ENCODE peak calls at places on chromosomes 1 and 21, in four cellular contexts. One of them, this sample, is unnamed.

GRCh38 chr1:173333581-173333980 is 126.5 kb upstream of the TNFSF4 start:
- DNase-seq in IMR-90: peak; percentile 47
- DNase-seq in H1: no peak
- DNase-seq in mesenchymal stem cell: peak; percentile 45
- DNase-seq in this sample: no peak

GRCh38 chr21:41570791-41571355 is 62.9 kb upstream of the TMPRSS2 start:
- DNase-seq in mesenchymal stem cell: no peak
- DNase-seq in H1: no peak
- DNase-seq in IMR-90: no peak
- DNase-seq in this sample: no peak

GRCh38 chr1:228087771-228088251 is 5.3 kb downstream of the ARF1 start:
- DNase-seq in mesenchymal stem cell: peak; percentile 46
- DNase-seq in H1: no peak
- DNase-seq in IMR-90: peak; percentile 65
- DNase-seq in this sample: no peak

GRCh38 chr21:43880111-43880985 is 15.3 kb downstream of the AGPAT3 start:
- DNase-seq in mesenchymal stem cell: peak; percentile 26
- DNase-seq in IMR-90: peak; percentile 18
- DNase-seq in H1: no peak
- DNase-seq in this sample: no peak

GRCh38 chr1:37676281-37677243 is 15.8 kb upstream of the CDCA8 start:
- DNase-seq in H1: no peak
- DNase-seq in IMR-90: no peak
- DNase-seq in mesenchymal stem cell: no peak
- DNase-seq in this sample: no peak

GRCh38 chr1:180176965-180177364 is 22.3 kb downstream of the QSOX1 start:
- DNase-seq in mesenchymal stem cell: no peak
- DNase-seq in H1: no peak
- DNase-seq in IMR-90: no peak
- DNase-seq in this sample: no peak

GRCh38 chr1:66208631-66209030 is 325.3 kb upstream of the SGIP1 start:
- DNase-seq in mesenchymal stem cell: no peak
- DNase-seq in IMR-90: no peak
- DNase-seq in H1: no peak
- DNase-seq in this sample: no peak

GRCh38 chr1:92817986-92818764 is 13.7 kb upstream of the RPL5 start:
- DNase-seq in IMR-90: no peak
- DNase-seq in mesenchymal stem cell: no peak
- DNase-seq in H1: peak; percentile 58
- DNase-seq in this sample: peak; percentile 71

GRCh38 chr21:43362928-43363314 is 64.0 kb downstream of the SIK1 start:
- DNase-seq in H1: no peak
- DNase-seq in mesenchymal stem cell: no peak
- DNase-seq in IMR-90: no peak
- DNase-seq in this sample: no peak

GRCh38 chr1:79966438-79966837 is 959.9 kb upstream of the ADGRL4 start:
- DNase-seq in mesenchymal stem cell: no peak
- DNase-seq in H1: no peak
- DNase-seq in IMR-90: no peak
- DNase-seq in this sample: no peak

GRCh38 chr1:59029366-59029765 is 245.5 kb upstream of the JUN start:
- DNase-seq in mesenchymal stem cell: no peak
- DNase-seq in H1: no peak
- DNase-seq in IMR-90: peak; percentile 38
- DNase-seq in this sample: no peak

GRCh38 chr1:15727021-15727420 is 9.0 kb upstream of the SLC25A34 start:
- DNase-seq in IMR-90: no peak
- DNase-seq in mesenchymal stem cell: no peak
- DNase-seq in H1: no peak
- DNase-seq in this sample: no peak

GRCh38 chr1:224929335-224930237 is at the start of gene DNAH14:
- DNase-seq in mesenchymal stem cell: peak; percentile 84
- DNase-seq in IMR-90: peak; percentile 60
- DNase-seq in H1: peak; percentile 92
- DNase-seq in this sample: peak; percentile 92

GRCh38 chr1:42733415-42734200 is 6.4 kb downstream of the CLDN19 start:
- DNase-seq in mesenchymal stem cell: no peak
- DNase-seq in H1: peak; percentile 43
- DNase-seq in IMR-90: no peak
- DNase-seq in this sample: no peak

GRCh38 chr1:96538001-96538649 is 183.5 kb upstream of the PTBP2 start:
- DNase-seq in H1: no peak
- DNase-seq in IMR-90: peak; percentile 68
- DNase-seq in mesenchymal stem cell: peak; percentile 88
- DNase-seq in this sample: peak; percentile 46

GRCh38 chr1:1921901-1922753 is 3.0 kb upstream of the TMEM52 start:
- DNase-seq in H1: no peak
- DNase-seq in IMR-90: no peak
- DNase-seq in mesenchymal stem cell: no peak
- DNase-seq in this sample: no peak

GRCh38 chr1:36513676-36514473 is 31.2 kb upstream of the CSF3R start:
- DNase-seq in IMR-90: no peak
- DNase-seq in H1: no peak
- DNase-seq in mesenchymal stem cell: no peak
- DNase-seq in this sample: peak; percentile 37

GRCh38 chr1:207893737-207894582 is 17.0 kb downstream of the CD34 start:
- DNase-seq in H1: no peak
- DNase-seq in IMR-90: no peak
- DNase-seq in mesenchymal stem cell: no peak
- DNase-seq in this sample: no peak

GRCh38 chr1:27816921-27817630 is 13.5 kb upstream of the PPP1R8 start:
- DNase-seq in H1: no peak
- DNase-seq in mesenchymal stem cell: peak; percentile 90
- DNase-seq in IMR-90: peak; percentile 66
- DNase-seq in this sample: peak; percentile 77

GRCh38 chr1:19815801-19816736 is 986 bp upstream of the RNF186 start:
- DNase-seq in H1: no peak
- DNase-seq in mesenchymal stem cell: no peak
- DNase-seq in IMR-90: no peak
- DNase-seq in this sample: no peak

GRCh38 chr1:202084791-202085681 is 37.7 kb upstream of the GPR37L1 start:
- DNase-seq in IMR-90: no peak
- DNase-seq in mesenchymal stem cell: no peak
- DNase-seq in H1: peak; percentile 60
- DNase-seq in this sample: no peak

GRCh38 chr21:16570196-16570595 is 840.4 kb downstream of the USP25 start:
- DNase-seq in IMR-90: peak; percentile 39
- DNase-seq in mesenchymal stem cell: no peak
- DNase-seq in H1: no peak
- DNase-seq in this sample: no peak

GRCh38 chr1:109876617-109877319 is 33.9 kb upstream of the CSF1 start:
- DNase-seq in H1: peak; percentile 71
- DNase-seq in IMR-90: peak; percentile 38
- DNase-seq in mesenchymal stem cell: peak; percentile 79
- DNase-seq in this sample: peak; percentile 92

GRCh38 chr1:53575141-53575947 is 116.1 kb downstream of the DMRTB1 start:
- DNase-seq in mesenchymal stem cell: no peak
- DNase-seq in H1: no peak
- DNase-seq in IMR-90: no peak
- DNase-seq in this sample: no peak

GRCh38 chr1:153961421-153961820 is 1.9 kb downstream of the SLC39A1 start:
- DNase-seq in mesenchymal stem cell: no peak
- DNase-seq in IMR-90: no peak
- DNase-seq in H1: no peak
- DNase-seq in this sample: no peak
- H3K4me3 ChIP-seq in mesenchymal stem cell: peak overlapping the region; percentile 97
- H3K4me3 ChIP-seq in IMR-90: no peak overlapping the region
- H3K4me3 ChIP-seq in H1: peak overlapping the region; percentile 89
- H3K4me3 ChIP-seq in this sample: peak overlapping the region; percentile 88

DNA sequence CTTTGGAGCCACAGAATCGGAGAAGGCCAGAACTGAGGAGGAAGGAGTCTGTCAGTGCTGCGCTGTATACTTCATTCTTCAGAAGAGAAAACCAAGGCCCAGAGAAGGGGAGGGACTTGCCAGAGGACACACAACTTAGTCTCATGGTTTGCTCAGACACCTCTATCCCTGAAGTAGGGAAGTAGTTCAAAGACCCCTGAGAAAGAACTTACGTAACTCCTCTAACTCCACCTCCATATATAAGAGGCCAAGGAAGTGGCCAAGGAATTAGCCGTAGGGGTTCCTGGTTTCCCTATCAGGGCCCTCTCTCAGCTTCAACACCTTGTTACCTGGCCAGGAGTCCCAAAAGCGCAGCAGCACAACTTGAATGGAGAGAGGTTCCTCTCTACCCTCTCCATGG is 580 bp upstream of the NECTIN4 start:
- DNase-seq in H1: no peak
- DNase-seq in IMR-90: no peak
- DNase-seq in mesenchymal stem cell: no peak
- DNase-seq in this sample: no peak
- H4K8ac ChIP-seq in H1: no peak overlapping the region
- H4K8ac ChIP-seq in IMR-90: no peak overlapping the region
- H4K8ac ChIP-seq in mesenchymal stem cell: no peak overlapping the region
- H4K8ac ChIP-seq in this sample: no peak overlapping the region

GRCh38 chr1:67682659-67683197 is 2.3 kb upstream of the GADD45A start:
- DNase-seq in H1: no peak
- DNase-seq in IMR-90: peak; percentile 94
- DNase-seq in mesenchymal stem cell: peak; percentile 65
- DNase-seq in this sample: no peak
- H3K4me3 ChIP-seq in H1: no peak overlapping the region
- H3K4me3 ChIP-seq in IMR-90: no peak overlapping the region
- H3K4me3 ChIP-seq in mesenchymal stem cell: peak overlapping the region; percentile 71
- H3K4me3 ChIP-seq in this sample: no peak overlapping the region

GRCh38 chr1:73907051-73907450 is 290.9 kb downstream of the LRRIQ3 start:
- DNase-seq in mesenchymal stem cell: no peak
- DNase-seq in IMR-90: no peak
- DNase-seq in H1: no peak
- DNase-seq in this sample: no peak
- H4K8ac ChIP-seq in mesenchymal stem cell: no peak overlapping the region
- H4K8ac ChIP-seq in IMR-90: no peak overlapping the region
- H4K8ac ChIP-seq in H1: no peak overlapping the region
- H4K8ac ChIP-seq in this sample: no peak overlapping the region

DNA sequence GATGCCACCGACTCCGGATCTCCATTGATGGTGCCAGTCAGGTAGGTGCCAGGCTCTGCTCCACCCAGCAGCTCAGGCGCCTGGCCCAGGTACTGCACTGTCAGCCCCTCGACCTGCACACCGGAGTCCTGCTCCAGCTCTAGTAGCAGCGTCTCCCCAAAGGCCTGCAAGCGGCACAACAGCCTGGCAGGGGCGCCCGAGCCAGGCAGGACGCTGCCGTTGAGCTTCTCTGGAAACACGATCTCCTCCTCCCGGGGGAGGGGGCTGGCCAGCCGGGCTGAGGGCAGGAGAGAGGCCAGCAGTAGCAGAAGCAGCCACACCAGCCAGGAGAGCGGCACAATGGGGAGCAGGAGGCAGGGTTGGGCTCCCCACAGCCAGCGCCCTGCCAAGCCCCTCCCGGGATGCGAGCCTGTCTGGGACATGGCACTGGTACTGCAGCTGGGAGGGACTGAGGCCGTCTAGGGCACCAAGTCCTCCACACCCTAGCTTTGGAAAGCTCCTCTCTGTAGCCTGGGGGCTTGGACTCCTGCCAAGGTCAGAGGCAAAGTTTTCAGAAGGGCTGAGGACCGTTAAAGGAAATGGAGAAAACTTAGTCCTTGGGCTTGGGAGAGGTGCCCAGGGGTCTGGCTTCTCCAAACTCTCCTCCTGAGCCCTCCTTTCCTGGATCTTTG is 513 bp downstream of the ADAMTS4 start:
- DNase-seq in mesenchymal stem cell: no peak
- DNase-seq in H1: peak; percentile 78
- DNase-seq in IMR-90: no peak
- DNase-seq in this sample: peak; percentile 86
- H3K4me3 ChIP-seq in mesenchymal stem cell: peak overlapping the region; percentile 84
- H3K4me3 ChIP-seq in H1: peak overlapping the region; percentile 51
- H3K4me3 ChIP-seq in IMR-90: no peak overlapping the region
- H3K4me3 ChIP-seq in this sample: no peak overlapping the region